ENCODE peak calls at places on chromosomes 3 and 15, in six cellular contexts. One of them, this sample, is unnamed.

GRCh38 chr3:53724566-53724965 is 121.7 kb downstream of the CHDH start:
- DNase-seq in NCI-H774: no peak
- DNase-seq in RPMI7951: no peak
- DNase-seq in fibroblast of villous mesenchyme: no peak
- DNase-seq in H7: no peak
- DNase-seq in naive thymus-derived CD4-positive, alpha-beta T cell: no peak
- DNase-seq in this sample: no peak

GRCh38 chr15:78034495-78035191 is 42.9 kb downstream of the TBC1D2B start:
- DNase-seq in NCI-H774: no peak
- DNase-seq in RPMI7951: no peak
- DNase-seq in fibroblast of villous mesenchyme: peak; percentile 43
- DNase-seq in H7: no peak
- DNase-seq in naive thymus-derived CD4-positive, alpha-beta T cell: peak; percentile 73
- DNase-seq in this sample: no peak

GRCh38 chr3:170321326-170322034 is 36.0 kb upstream of the SKIL start:
- DNase-seq in NCI-H774: peak; percentile 10
- DNase-seq in RPMI7951: no peak
- DNase-seq in fibroblast of villous mesenchyme: no peak
- DNase-seq in H7: no peak
- DNase-seq in naive thymus-derived CD4-positive, alpha-beta T cell: no peak
- DNase-seq in this sample: no peak

GRCh38 chr3:58594117-58594516 is 16.9 kb upstream of the FAM107A start:
- DNase-seq in NCI-H774: no peak
- DNase-seq in RPMI7951: no peak
- DNase-seq in fibroblast of villous mesenchyme: no peak
- DNase-seq in H7: no peak
- DNase-seq in naive thymus-derived CD4-positive, alpha-beta T cell: no peak
- DNase-seq in this sample: no peak

GRCh38 chr3:10557783-10558373 is 52.5 kb upstream of the ATP2B2 start:
- DNase-seq in NCI-H774: no peak
- DNase-seq in RPMI7951: peak; percentile 97
- DNase-seq in fibroblast of villous mesenchyme: no peak
- DNase-seq in H7: no peak
- DNase-seq in naive thymus-derived CD4-positive, alpha-beta T cell: no peak
- DNase-seq in this sample: peak; percentile 38

GRCh38 chr15:45106002-45106790 is 7.8 kb downstream of the DUOX2 start:
- DNase-seq in NCI-H774: no peak
- DNase-seq in RPMI7951: no peak
- DNase-seq in fibroblast of villous mesenchyme: no peak
- DNase-seq in H7: peak; percentile 17
- DNase-seq in naive thymus-derived CD4-positive, alpha-beta T cell: no peak
- DNase-seq in this sample: no peak

GRCh38 chr3:23431759-23432158 is 228.6 kb downstream of the UBE2E2 start:
- DNase-seq in NCI-H774: no peak
- DNase-seq in RPMI7951: no peak
- DNase-seq in fibroblast of villous mesenchyme: no peak
- DNase-seq in H7: no peak
- DNase-seq in naive thymus-derived CD4-positive, alpha-beta T cell: no peak
- DNase-seq in this sample: no peak

GRCh38 chr3:108117245-108117644 is 26.4 kb upstream of the CD47 start:
- DNase-seq in NCI-H774: no peak
- DNase-seq in RPMI7951: no peak
- DNase-seq in fibroblast of villous mesenchyme: peak; percentile 15
- DNase-seq in H7: no peak
- DNase-seq in naive thymus-derived CD4-positive, alpha-beta T cell: no peak
- DNase-seq in this sample: no peak

GRCh38 chr3:181808053-181808452 is 96.3 kb downstream of the SOX2 start:
- DNase-seq in NCI-H774: no peak
- DNase-seq in RPMI7951: no peak
- DNase-seq in fibroblast of villous mesenchyme: no peak
- DNase-seq in H7: no peak
- DNase-seq in naive thymus-derived CD4-positive, alpha-beta T cell: no peak
- DNase-seq in this sample: no peak

GRCh38 chr3:122694966-122695365 is 14.3 kb downstream of the PARP14 start:
- DNase-seq in NCI-H774: no peak
- DNase-seq in RPMI7951: no peak
- DNase-seq in fibroblast of villous mesenchyme: no peak
- DNase-seq in H7: no peak
- DNase-seq in naive thymus-derived CD4-positive, alpha-beta T cell: no peak
- DNase-seq in this sample: no peak

GRCh38 chr3:148158210-148158609 is 539.5 kb upstream of the AGTR1 start:
- DNase-seq in NCI-H774: no peak
- DNase-seq in RPMI7951: peak; percentile 59
- DNase-seq in fibroblast of villous mesenchyme: peak; percentile 13
- DNase-seq in H7: no peak
- DNase-seq in naive thymus-derived CD4-positive, alpha-beta T cell: no peak
- DNase-seq in this sample: peak; percentile 52

GRCh38 chr15:55694652-55695150 is 48.3 kb downstream of the PRTG start:
- DNase-seq in NCI-H774: no peak
- DNase-seq in RPMI7951: no peak
- DNase-seq in fibroblast of villous mesenchyme: peak; percentile 97
- DNase-seq in H7: peak; percentile 24
- DNase-seq in naive thymus-derived CD4-positive, alpha-beta T cell: no peak
- DNase-seq in this sample: no peak

GRCh38 chr15:86591994-86592746 is 512.5 kb downstream of the AGBL1 start:
- DNase-seq in NCI-H774: no peak
- DNase-seq in RPMI7951: peak; percentile 69
- DNase-seq in fibroblast of villous mesenchyme: no peak
- DNase-seq in H7: no peak
- DNase-seq in naive thymus-derived CD4-positive, alpha-beta T cell: no peak
- DNase-seq in this sample: no peak